ENCODE peak calls at places on chromosomes 13 and 19, in seven cellular contexts. Z is glutamatergic neuron, W is AG04449, N is GM12865, Y is neural progenitor cell, L is MM.1S, D is bronchial epithelial cell. I is an unnamed sample.

GRCh38 chr13:28320884-28321574 is 173.9 kb downstream of the FLT1 start:
- DNase-seq in Y (no peak), W (no peak), N (no peak), L (no peak), D (no peak), Z (no peak), I (no peak)

GRCh38 chr19:54196514-54196913 is 4.1 kb upstream of the RPS9 start:
- DNase-seq in L (no peak), N (no peak), Z (no peak), D (no peak), Y (no peak), W (no peak), I (no peak)

GRCh38 chr19:58497634-58498170 is 14.1 kb downstream of the SLC27A5 start:
- DNase-seq in N (no peak), W (no peak), Y (no peak), D (no peak), L (no peak), Z (no peak), I (no peak)

GRCh38 chr13:110713981-110714797 is 689 bp downstream of the ING1 start:
- DNase-seq in Z (peak; percentile 62), Y (peak; percentile 74), L (peak; percentile 55), W (no peak), D (peak; percentile 43), N (peak; percentile 84), I (peak; percentile 46)

GRCh38 chr13:96730676-96731075 is 263.6 kb downstream of the OXGR1 start:
- DNase-seq in L (no peak), N (no peak), D (no peak), Z (no peak), W (no peak), Y (no peak), I (no peak)

GRCh38 chr19:22893855-22894270 is 61.8 kb downstream of the ZNF723 start:
- DNase-seq in Z (no peak), D (no peak), N (no peak), W (no peak), L (no peak), Y (no peak), I (no peak)

GRCh38 chr19:58555920-58556632 is 1.2 kb upstream of the CHMP2A start:
- DNase-seq in L (no peak), Z (no peak), Y (no peak), W (no peak), D (no peak), N (no peak), I (no peak)

GRCh38 chr19:12200020-12200419 is 37.1 kb downstream of the ZNF136 start:
- DNase-seq in Z (no peak), N (no peak), W (no peak), Y (no peak), L (no peak), D (no peak), I (no peak)

GRCh38 chr19:38118176-38118575 is 105.8 kb downstream of the DPF1 start:
- DNase-seq in Y (no peak), Z (no peak), D (no peak), W (no peak), L (no peak), N (no peak), I (no peak)

GRCh38 chr19:53328967-53329366 is 4.6 kb upstream of the ZNF845 start:
- DNase-seq in D (no peak), Z (no peak), L (no peak), N (no peak), Y (no peak), W (no peak), I (no peak)

GRCh38 chr13:27969073-27969865 is at the start of gene CDX2:
- DNase-seq in N (no peak), Z (peak; percentile 33), W (no peak), Y (peak; percentile 51), L (no peak), D (no peak), I (no peak)

GRCh38 chr19:54612428-54612827 is 17.9 kb upstream of the LILRB1 start:
- DNase-seq in L (no peak), Z (no peak), N (no peak), W (no peak), Y (no peak), D (no peak), I (no peak)

GRCh38 chr13:37869506-37869755 is 141 bp downstream of the TRPC4 start:
- DNase-seq in D (no peak), W (no peak), Z (peak; percentile 15), N (no peak), L (no peak), Y (no peak), I (no peak)

GRCh38 chr19:29105629-29106352 is 107.2 kb downstream of the UQCRFS1 start:
- DNase-seq in W (no peak), D (no peak), N (no peak), L (no peak), Z (no peak), Y (peak; percentile 52), I (no peak)

GRCh38 chr19:13400296-13400695 is 106.0 kb downstream of the CACNA1A start:
- DNase-seq in D (no peak), W (no peak), N (no peak), Y (no peak), Z (no peak), L (no peak), I (no peak)

GRCh38 chr19:11659612-11660011 is 62.3 kb downstream of the ZNF627 start:
- DNase-seq in Z (no peak), D (peak; percentile 8), Y (no peak), L (peak; percentile 36), N (no peak), W (no peak), I (peak; percentile 41)

GRCh38 chr19:3236272-3236671 is 11.8 kb downstream of the CELF5 start:
- DNase-seq in Z (no peak), W (no peak), L (no peak), Y (no peak), N (no peak), D (no peak), I (no peak)

GRCh38 chr19:3507371-3508120 is 1.4 kb downstream of the FZR1 start:
- DNase-seq in D (no peak), Y (peak; percentile 41), W (no peak), Z (peak; percentile 40), N (no peak), L (no peak), I (no peak)

GRCh38 chr19:32748497-32748896 is 28.9 kb downstream of the TDRD12 start:
- DNase-seq in N (peak; percentile 49), L (no peak), D (no peak), Z (no peak), Y (peak; percentile 54), W (no peak), I (peak; percentile 35)

GRCh38 chr13:28475916-28476725 is 18.8 kb downstream of the FLT1 start:
- DNase-seq in W (peak; percentile 77), D (peak; percentile 89), Y (no peak), L (no peak), Z (no peak), N (no peak), I (no peak)

GRCh38 chr19:3818918-3819317 is 32.7 kb upstream of the MATK start:
- DNase-seq in Z (no peak), N (no peak), W (no peak), L (no peak), D (no peak), Y (no peak), I (no peak)

DNA sequence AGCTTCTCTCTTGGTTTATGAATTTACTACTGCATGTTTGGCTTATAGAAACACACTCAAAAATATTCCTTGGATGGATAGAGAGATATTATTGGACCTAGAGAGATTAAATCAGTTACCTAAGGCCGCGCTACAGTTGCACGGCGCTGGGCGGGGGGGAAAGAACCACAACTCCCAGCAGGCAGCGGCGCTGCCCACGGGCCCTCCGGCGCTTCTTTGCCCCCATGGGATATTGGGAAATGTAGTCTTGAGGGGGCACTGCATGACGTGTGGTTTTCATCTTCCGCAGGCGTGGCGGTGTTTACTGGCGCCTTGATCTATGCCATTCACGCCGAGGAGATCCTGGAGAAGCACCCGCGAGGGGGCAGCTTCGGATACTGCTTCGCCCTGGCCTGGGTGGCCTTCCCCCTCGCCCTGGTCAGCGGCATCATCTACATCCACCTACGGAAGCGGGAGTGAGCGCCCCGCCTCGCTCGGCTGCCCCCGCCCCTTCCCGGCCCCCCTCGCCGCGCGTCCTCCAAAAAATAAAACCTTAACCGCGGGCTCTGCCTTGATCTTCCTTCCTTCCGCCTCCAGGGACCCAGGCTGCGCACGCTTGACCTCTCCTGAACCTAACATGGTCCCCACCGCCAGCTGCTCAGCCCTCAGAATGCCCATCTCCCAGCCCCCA is 4.8 kb downstream of the EMP3 start:
- DNase-seq in Z (peak; percentile 91), D (peak; percentile 69), N (peak; percentile 95), Y (peak; percentile 93), L (peak; percentile 96), W (no peak), I (peak; percentile 79)
- TF ChIP-seq CTCF in Z (no peak), D (peak; percentile 25), N (no peak), Y (no peak), L (peak; percentile 18), W (no peak), I (peak; percentile 33)

DNA sequence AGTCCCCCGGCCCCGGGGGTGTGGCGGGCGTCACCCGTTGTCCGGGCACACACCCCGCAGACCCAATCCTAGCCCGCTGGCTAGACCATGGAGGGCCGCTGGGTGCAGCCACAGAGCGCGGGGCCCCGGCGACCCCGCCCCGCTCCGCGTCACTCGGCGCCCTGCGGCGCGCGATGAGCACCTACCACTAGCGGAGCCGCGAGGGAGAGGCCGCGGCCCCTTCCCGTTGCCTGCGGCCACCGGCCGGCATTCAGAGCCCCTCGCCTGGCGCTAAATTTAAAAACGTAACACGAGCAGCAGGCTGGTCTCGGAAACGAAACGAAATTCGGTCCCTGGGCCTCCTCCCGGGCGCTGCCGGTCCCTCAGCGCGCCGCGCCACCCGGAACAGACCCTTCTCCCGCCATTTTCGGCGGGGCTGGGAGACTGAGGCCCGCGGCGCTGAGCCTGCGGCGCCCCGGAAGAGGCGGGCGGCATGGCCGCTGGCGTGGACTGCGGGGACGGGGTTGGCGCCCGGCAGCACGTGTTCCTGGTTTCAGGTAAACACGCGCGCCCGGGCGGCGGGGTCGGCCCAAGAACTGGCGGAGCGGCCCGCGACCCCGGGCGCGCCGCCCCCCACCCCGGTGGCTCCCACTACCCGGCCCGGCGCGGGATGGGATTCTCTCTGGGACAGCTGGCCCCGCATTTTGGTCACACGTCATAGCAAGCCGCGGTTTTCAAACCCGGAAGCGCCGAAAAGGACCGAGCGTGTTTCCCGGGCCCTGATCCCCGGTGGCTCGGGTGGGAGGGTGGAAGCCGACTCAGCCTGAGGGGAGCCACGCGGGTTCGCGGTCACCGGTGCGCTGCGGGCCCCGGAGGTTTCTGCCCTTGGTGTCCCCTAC is at the start of gene RNASEH2B:
- DNase-seq in D (peak; percentile 27), N (peak; percentile 88), Y (peak; percentile 81), Z (peak; percentile 69), L (peak; percentile 55), W (no peak), I (peak; percentile 84)
- TF ChIP-seq CTCF in D (no peak), N (no peak), Y (no peak), Z (no peak), L (no peak), W (no peak), I (no peak)

DNA sequence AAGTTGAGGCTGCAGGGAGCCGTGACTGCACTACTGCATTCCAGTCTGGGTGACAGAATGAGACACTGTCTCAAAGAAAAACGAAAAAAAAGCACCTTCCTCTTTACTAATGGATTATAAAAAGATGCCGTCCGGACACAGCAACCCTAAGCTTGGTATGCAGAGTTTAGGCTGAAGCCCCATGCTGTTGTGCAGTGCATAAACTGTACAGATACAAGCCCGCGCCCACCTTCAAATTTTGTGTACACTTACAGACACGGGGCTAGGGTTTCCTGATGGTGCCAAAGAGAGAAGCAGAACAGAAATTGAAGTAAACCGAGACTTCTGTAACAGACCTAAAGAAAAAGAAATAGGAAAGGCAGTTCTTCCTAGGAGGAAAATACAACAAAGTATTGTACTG is 9.0 kb downstream of the LPAR6 start:
- DNase-seq in Y (no peak), L (no peak), D (no peak), Z (no peak), W (no peak), N (no peak), I (no peak)
- TF ChIP-seq CTCF in Y (no peak), L (no peak), D (no peak), Z (no peak), W (no peak), N (no peak), I (no peak)

GRCh38 chr13:51257187-51257586 is 35.0 kb downstream of the FAM124A start:
- DNase-seq in Y (no peak), Z (no peak), N (no peak), D (no peak), L (no peak), W (no peak), I (no peak)
- TF ChIP-seq CTCF in Y (no peak), Z (no peak), N (no peak), D (peak; percentile 4), L (no peak), W (no peak), I (no peak)